ENCODE peak calls at places on chromosomes 7 and 10, in four cellular contexts. S is HFF-Myc, B is Panc1, C is AG09309. W is an unnamed sample.

GRCh38 chr7:66741-67140 is 125.6 kb upstream of the FAM20C start:
- DNase-seq in S (no peak), C (no peak), B (no peak), W (peak)

GRCh38 chr10:88070080-88070880 is 206.9 kb downstream of the PTEN start:
- DNase-seq in S (no peak), B (no peak), C (no peak), W (no peak)

GRCh38 chr10:4733150-4733842 is 92.7 kb upstream of the AKR1E2 start:
- DNase-seq in S (no peak), B (no peak), C (no peak), W (no peak)

GRCh38 chr10:81472927-81473470 is 402.0 kb upstream of the NRG3 start:
- DNase-seq in B (no peak), C (no peak), S (no peak), W (peak)

GRCh38 chr7:43113622-43114450 is 1.4 kb downstream of the HECW1 start:
- DNase-seq in S (no peak), C (no peak), B (no peak), W (no peak)

GRCh38 chr10:99232357-99232999 is 3.2 kb downstream of the HPSE2 start:
- DNase-seq in B (no peak), C (no peak), S (no peak), W (no peak)

GRCh38 chr7:88276605-88277153 is 30.0 kb downstream of the STEAP4 start:
- DNase-seq in S (no peak), C (no peak), B (no peak), W (no peak)

GRCh38 chr10:74799840-74800239 is 26.6 kb upstream of the KAT6B start:
- DNase-seq in S (peak), B (peak), C (peak), W (no peak)

GRCh38 chr10:62019685-62020361 is 118.3 kb downstream of the ARID5B start:
- DNase-seq in S (no peak), C (no peak), B (no peak), W (no peak)

GRCh38 chr7:5773661-5774086 is 7.8 kb downstream of the RNF216 start:
- DNase-seq in C (peak), S (peak), B (peak), W (no peak)

GRCh38 chr7:7909376-7909775 is 59.2 kb upstream of the GLCCI1 start:
- DNase-seq in B (no peak), C (no peak), S (no peak), W (no peak)

GRCh38 chr7:48158404-48158803 is 12.9 kb upstream of the ABCA13 start:
- DNase-seq in C (no peak), S (no peak), B (no peak), W (no peak)

GRCh38 chr7:138095972-138096935 is 20.0 kb downstream of the AKR1D1 start:
- DNase-seq in B (no peak), C (no peak), S (no peak), W (no peak)

GRCh38 chr7:138138244-138138643 is 62.0 kb downstream of the AKR1D1 start:
- DNase-seq in S (no peak), B (no peak), C (no peak), W (no peak)

GRCh38 chr10:108003061-108003460 is 838.6 kb upstream of the SORCS1 start:
- DNase-seq in B (no peak), S (no peak), C (no peak), W (no peak)

GRCh38 chr10:3213174-3213573 is 40.6 kb upstream of the PITRM1 start:
- DNase-seq in C (no peak), B (no peak), S (no peak), W (no peak)

GRCh38 chr10:77163670-77164348 is 473.8 kb downstream of the KCNMA1 start:
- DNase-seq in S (peak), B (peak), C (peak), W (no peak)

GRCh38 chr7:36788814-36789470 is 64.6 kb upstream of the AOAH start:
- DNase-seq in C (no peak), S (no peak), B (no peak), W (no peak)

GRCh38 chr7:102036958-102037357 is 219.5 kb downstream of the CUX1 start:
- DNase-seq in C (no peak), B (no peak), S (no peak), W (peak)

GRCh38 chr10:69710008-69710905 is 80.2 kb downstream of the FAM241B start:
- DNase-seq in B (no peak), S (no peak), C (no peak), W (no peak)

GRCh38 chr7:99440195-99440594 is 1.5 kb downstream of the CPSF4 start:
- DNase-seq in S (no peak), B (no peak), C (peak), W (no peak)

GRCh38 chr10:34739915-34740314 is 75.2 kb downstream of the PARD3 start:
- DNase-seq in C (peak), B (no peak), S (peak), W (no peak)

GRCh38 chr7:79414910-79415309 is 38.6 kb downstream of the MAGI2 start:
- DNase-seq in C (no peak), B (no peak), S (peak), W (no peak)

GRCh38 chr10:100327007-100327700 is 2.9 kb downstream of the PKD2L1 start:
- DNase-seq in S (no peak), B (no peak), C (no peak), W (no peak)

GRCh38 chr10:112330154-112330553 is 43.8 kb upstream of the ACSL5 start:
- DNase-seq in S (no peak), B (no peak), C (no peak), W (no peak)

GRCh38 chr10:44068716-44069482 is 316.0 kb downstream of the CXCL12 start:
- DNase-seq in S (no peak), B (no peak), C (no peak), W (no peak)

GRCh38 chr7:22117222-22117621 is 171.5 kb upstream of the CDCA7L start:
- DNase-seq in S (no peak), C (no peak), B (no peak), W (no peak)

GRCh38 chr7:108406474-108406873 is 49.8 kb downstream of the NRCAM start:
- DNase-seq in B (no peak), C (no peak), S (no peak), W (no peak)

GRCh38 chr10:99977916-99978315 is 31.8 kb downstream of the DNMBP start:
- DNase-seq in B (no peak), C (no peak), S (no peak), W (no peak)

GRCh38 chr7:104156842-104157277 is 51.0 kb downstream of the ORC5 start:
- DNase-seq in S (no peak), B (peak), C (no peak), W (no peak)

GRCh38 chr7:157617401-157617800 is 280.6 kb downstream of the DNAJB6 start:
- DNase-seq in C (no peak), B (no peak), S (no peak), W (no peak)

GRCh38 chr7:100577507-100577906 is 3.8 kb upstream of the SAP25 start:
- DNase-seq in B (no peak), C (no peak), S (no peak), W (no peak)

GRCh38 chr10:3785849-3786290 is 861 bp upstream of the KLF6 start:
- DNase-seq in S (no peak), C (no peak), B (no peak), W (no peak)

GRCh38 chr7:3757059-3757458 is 456.0 kb downstream of the SDK1 start:
- DNase-seq in S (no peak), B (no peak), C (no peak), W (no peak)

GRCh38 chr7:3754488-3755365 is 453.7 kb downstream of the SDK1 start:
- DNase-seq in S (no peak), B (no peak), C (no peak), W (no peak)

DNA sequence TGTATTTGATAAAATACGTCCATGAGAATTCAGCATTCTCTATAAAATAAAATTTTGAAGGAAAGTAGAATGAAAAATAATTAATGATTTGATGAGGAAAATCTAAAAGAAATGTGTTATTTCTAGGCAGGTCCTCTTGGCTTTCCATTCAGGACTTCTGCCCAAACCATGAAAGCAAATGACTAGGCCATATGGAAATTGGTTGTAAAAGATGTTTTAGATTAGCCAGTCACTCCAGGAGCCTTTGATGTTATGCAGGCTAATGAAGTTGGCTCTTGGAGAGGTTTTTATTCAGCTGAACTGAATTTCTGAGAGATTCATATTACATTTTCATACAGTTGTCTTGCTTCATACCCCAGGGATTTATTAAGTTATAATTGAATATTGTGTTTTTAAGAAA is 452.8 kb downstream of the SDK1 start:
- DNase-seq in C (no peak), S (no peak), B (no peak), W (no peak)
- TF ChIP-seq CTCF in C (no peak), S (no peak), B (no peak), W (no peak)

GRCh38 chr10:16518822-16519221 is 2.9 kb downstream of the C1QL3 start:
- DNase-seq in S (no peak), B (no peak), C (no peak), W (no peak)
- TF ChIP-seq CTCF in S (peak), B (peak), C (no peak), W (peak)

DNA sequence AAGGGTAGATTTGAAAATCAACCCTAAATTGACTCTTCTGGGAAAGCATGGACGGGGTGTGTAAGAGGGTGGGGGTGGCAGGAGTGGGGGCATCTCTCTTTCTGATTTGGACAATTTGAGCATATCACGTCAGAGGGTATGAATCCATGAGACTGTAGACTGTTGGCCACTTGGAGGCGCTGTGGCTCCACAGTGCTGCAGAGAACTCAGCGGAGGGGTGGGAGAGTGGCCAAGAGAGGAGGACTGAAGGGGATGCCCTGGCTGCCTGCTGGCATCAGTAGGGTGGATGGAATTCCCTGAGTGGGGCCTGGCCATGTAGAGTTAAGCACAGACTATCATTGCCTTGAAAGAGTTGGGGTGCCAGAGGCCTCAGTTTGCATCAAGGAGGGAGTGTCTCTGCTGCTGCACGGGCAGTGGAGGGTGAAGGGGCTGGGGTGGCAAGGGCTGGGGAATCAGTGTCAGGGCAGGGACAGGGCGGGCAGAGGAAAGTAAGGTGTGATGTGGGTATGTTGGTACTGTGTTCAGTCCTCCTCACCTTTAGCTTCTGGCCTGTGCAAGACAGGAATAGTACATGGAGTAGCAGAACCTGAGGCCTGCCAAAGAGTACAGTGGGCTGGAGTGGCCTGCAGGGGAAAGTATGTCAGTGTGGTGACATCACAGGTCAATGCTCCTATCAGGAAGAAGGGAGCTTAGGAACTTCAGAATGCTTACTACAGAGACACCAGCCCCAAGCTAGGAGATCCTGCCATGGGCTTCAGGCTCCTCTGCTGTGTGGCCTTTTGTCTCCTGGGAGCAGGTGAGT is 133.5 kb upstream of the PRSS58 start:
- DNase-seq in S (no peak), B (no peak), C (no peak), W (no peak)
- TF ChIP-seq CTCF in S (peak), B (peak), C (peak), W (peak)

DNA sequence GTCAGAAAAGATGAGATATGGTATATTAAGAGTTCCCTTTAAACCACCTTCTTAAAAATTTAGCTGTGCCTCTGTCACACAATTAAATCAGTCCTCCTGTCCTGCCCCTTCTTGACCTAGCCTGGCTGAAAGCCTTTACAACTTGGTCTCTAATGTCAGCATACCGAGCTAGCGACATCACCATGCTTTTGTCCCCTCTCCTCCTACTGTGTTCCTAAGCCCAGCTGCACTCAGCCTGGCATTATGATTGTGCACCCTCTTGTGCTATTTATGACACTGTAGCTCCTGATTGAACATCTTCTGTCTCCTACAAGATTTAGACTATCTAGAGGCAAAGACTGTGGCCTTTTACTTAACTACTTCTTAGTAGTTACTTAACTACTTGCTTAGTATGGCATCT is 29.2 kb downstream of the TDRD1 start:
- DNase-seq in C (no peak), S (no peak), B (no peak), W (no peak)
- TF ChIP-seq CTCF in C (no peak), S (no peak), B (no peak), W (no peak)

GRCh38 chr10:122162566-122163181 is 108.4 kb upstream of the BTBD16 start:
- DNase-seq in B (no peak), S (no peak), C (no peak), W (no peak)
- TF ChIP-seq CTCF in B (no peak), S (no peak), C (no peak), W (peak)

DNA sequence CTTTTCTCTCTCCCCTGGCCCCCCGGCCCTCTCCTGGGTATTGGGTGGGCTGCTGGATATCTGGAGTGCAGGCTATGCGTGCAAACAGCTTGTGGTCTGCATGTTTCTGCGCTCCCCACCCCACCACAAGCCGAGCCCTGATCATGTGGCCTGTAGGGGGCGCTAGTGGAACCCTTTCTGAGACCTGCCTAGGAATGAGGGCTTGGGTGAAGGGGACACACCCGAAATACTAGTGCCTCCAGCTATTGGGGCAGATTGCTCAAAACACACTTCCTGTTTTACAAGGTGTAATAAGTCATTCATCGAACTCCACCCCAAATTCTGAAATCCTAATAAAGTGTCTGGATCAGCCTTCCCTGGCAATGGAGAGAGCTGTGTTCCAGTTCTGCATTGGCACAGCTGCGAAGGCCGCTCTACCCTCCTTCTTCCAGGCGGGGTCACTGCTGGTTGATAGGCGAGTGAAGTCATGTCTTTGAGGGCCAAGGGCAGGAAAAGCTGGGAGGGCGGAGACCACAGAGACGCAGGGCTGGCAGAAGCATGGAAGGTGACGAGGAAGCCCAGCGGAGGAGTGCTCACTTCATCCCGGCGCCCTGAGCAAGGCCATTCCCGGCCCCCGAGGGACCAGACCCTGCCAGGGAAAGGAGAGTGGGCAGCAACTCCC is 19.8 kb upstream of the PRRT4 start:
- DNase-seq in B (no peak), C (no peak), S (no peak), W (no peak)
- TF ChIP-seq CTCF in B (peak), C (peak), S (peak), W (peak)

GRCh38 chr7:55550838-55551537 is 21.3 kb downstream of the VOPP1 start:
- DNase-seq in B (no peak), C (no peak), S (no peak), W (no peak)
- TF ChIP-seq CTCF in B (no peak), C (no peak), S (no peak), W (no peak)

GRCh38 chr7:151961536-151961935 is 5.3 kb downstream of the GALNTL5 start:
- DNase-seq in B (no peak), C (no peak), S (no peak), W (no peak)
- TF ChIP-seq CTCF in B (no peak), C (no peak), S (no peak), W (no peak)

GRCh38 chr10:97099868-97100267 is 85.9 kb downstream of the SLIT1 start:
- DNase-seq in B (no peak), C (no peak), S (no peak), W (no peak)

GRCh38 chr10:97100657-97101056 is 85.1 kb downstream of the SLIT1 start:
- DNase-seq in B (no peak), S (no peak), C (no peak), W (no peak)

GRCh38 chr10:97102441-97102840 is 83.3 kb downstream of the SLIT1 start:
- DNase-seq in B (no peak), C (no peak), S (no peak), W (no peak)

GRCh38 chr10:97099089-97099488 is 86.7 kb downstream of the SLIT1 start:
- DNase-seq in S (no peak), B (no peak), C (no peak), W (no peak)

GRCh38 chr10:97101166-97101940 is 84.4 kb downstream of the SLIT1 start:
- DNase-seq in C (no peak), S (no peak), B (no peak), W (no peak)
- TF ChIP-seq CTCF in C (peak), S (no peak), B (no peak), W (peak)